ENCODE peak calls at places on chromosomes 3 and 15, in ten cellular contexts. V is ovary; C is heart right ventricle; M is right cardiac atrium; O is PC-3; S is GM12878; Q is K562; N is CD8-positive, alpha-beta T cell; R is adrenal gland; F is psoas muscle. T is an unnamed sample. For H3K4me1, the result is how much of the 10 kb centered on the place peaks cover.

GRCh38 chr3:69120879-69121464 is 1.4 kb downstream of the LMOD3 start:
- DNase-seq in V (peak), C (no peak), M (peak), O (peak), S (peak), Q (peak), N (peak), R (peak), F (no peak), T (peak)

GRCh38 chr3:114451561-114452018 is 157.8 kb downstream of the TIGIT start:
- DNase-seq in V (peak), C (no peak), M (peak), O (no peak), S (no peak), Q (no peak), N (no peak), R (peak), F (no peak), T (peak)

GRCh38 chr3:102069211-102069662 is 219.9 kb downstream of the NFKBIZ start:
- DNase-seq in V (no peak), C (no peak), M (no peak), O (peak), S (no peak), Q (no peak), N (no peak), R (peak), F (no peak), T (no peak)

GRCh38 chr3:35707904-35708303 is 68.6 kb downstream of the ARPP21 start:
- DNase-seq in V (no peak), C (no peak), M (no peak), O (peak), S (no peak), Q (no peak), N (no peak), R (no peak), F (no peak), T (no peak)

GRCh38 chr15:71471347-71471746 is 339.0 kb upstream of the NR2E3 start:
- DNase-seq in V (no peak), C (no peak), M (no peak), O (peak), S (no peak), Q (no peak), N (no peak), R (no peak), F (no peak), T (no peak)

GRCh38 chr15:32941823-32942222 is 224.0 kb downstream of the GREM1 start:
- DNase-seq in V (no peak), C (no peak), M (no peak), O (no peak), S (no peak), Q (no peak), N (no peak), R (no peak), F (no peak), T (no peak)

GRCh38 chr15:82105458-82106205 is 59.8 kb upstream of the MEX3B start:
- DNase-seq in V (no peak), C (no peak), M (no peak), O (peak), S (no peak), Q (no peak), N (no peak), R (no peak), F (no peak), T (no peak)

GRCh38 chr15:95826388-95826781 is 504.1 kb upstream of the NR2F2 start:
- DNase-seq in V (no peak), C (no peak), M (no peak), O (no peak), S (no peak), Q (no peak), N (no peak), R (no peak), F (no peak), T (no peak)

GRCh38 chr3:123787133-123787532 is 97.0 kb downstream of the MYLK start:
- DNase-seq in V (no peak), C (no peak), M (no peak), O (no peak), S (no peak), Q (no peak), N (no peak), R (no peak), F (no peak), T (no peak)

GRCh38 chr3:64956619-64957018 is 268.8 kb upstream of the ADAMTS9 start:
- DNase-seq in V (no peak), C (no peak), M (no peak), O (no peak), S (no peak), Q (no peak), N (no peak), R (no peak), F (no peak), T (no peak)

GRCh38 chr3:52456169-52456799 is 880 bp downstream of the NISCH start:
- DNase-seq in V (peak), C (peak), M (peak), O (no peak), S (no peak), Q (peak), N (no peak), R (peak), F (no peak), T (peak)

GRCh38 chr15:64856429-64857145 is 14.9 kb downstream of the PLEKHO2 start:
- DNase-seq in V (peak), C (peak), M (peak), O (no peak), S (no peak), Q (no peak), N (no peak), R (peak), F (peak), T (peak)

GRCh38 chr15:70806992-70807712 is 43.8 kb upstream of the UACA start:
- DNase-seq in V (peak), C (peak), M (peak), O (no peak), S (no peak), Q (no peak), N (no peak), R (peak), F (peak), T (peak)

GRCh38 chr3:106824856-106825255 is 552.4 kb upstream of the CCDC54 start:
- DNase-seq in V (no peak), C (no peak), M (no peak), O (peak), S (no peak), Q (no peak), N (no peak), R (peak), F (no peak), T (no peak)

GRCh38 chr15:89670985-89671560 is 8.1 kb downstream of the PLIN1 start:
- DNase-seq in V (peak), C (no peak), M (no peak), O (no peak), S (no peak), Q (no peak), N (no peak), R (no peak), F (no peak), T (no peak)

GRCh38 chr3:50347187-50347813 is 1.8 kb upstream of the ZMYND10 start:
- DNase-seq in V (peak), C (peak), M (peak), O (peak), S (no peak), Q (peak), N (peak), R (peak), F (peak), T (no peak)

GRCh38 chr15:96893159-96893906 is 562.8 kb downstream of the NR2F2 start:
- DNase-seq in V (peak), C (no peak), M (peak), O (peak), S (no peak), Q (no peak), N (no peak), R (peak), F (no peak), T (no peak)

GRCh38 chr15:31172606-31173005 is 71.1 kb upstream of the TRPM1 start:
- DNase-seq in V (no peak), C (no peak), M (no peak), O (no peak), S (no peak), Q (no peak), N (no peak), R (no peak), F (no peak), T (no peak)

GRCh38 chr3:16136042-16136441 is 38.4 kb upstream of the GALNT15 start:
- DNase-seq in V (no peak), C (no peak), M (no peak), O (no peak), S (no peak), Q (no peak), N (no peak), R (no peak), F (no peak), T (peak)

GRCh38 chr15:89648106-89649012 is 6.9 kb downstream of the KIF7 start:
- DNase-seq in V (peak), C (no peak), M (peak), O (no peak), S (no peak), Q (no peak), N (no peak), R (no peak), F (no peak), T (peak)

GRCh38 chr3:43632269-43632733 is 10.5 kb upstream of the ANO10 start:
- DNase-seq in V (no peak), C (no peak), M (no peak), O (peak), S (no peak), Q (peak), N (no peak), R (no peak), F (no peak), T (no peak)

GRCh38 chr15:59456114-59456513 is 18.1 kb downstream of the FAM81A start:
- DNase-seq in V (no peak), C (no peak), M (no peak), O (peak), S (no peak), Q (no peak), N (no peak), R (no peak), F (no peak), T (no peak)

GRCh38 chr15:38782156-38782555 is 217.5 kb upstream of the RASGRP1 start:
- DNase-seq in V (no peak), C (no peak), M (no peak), O (no peak), S (no peak), Q (no peak), N (no peak), R (no peak), F (no peak), T (no peak)

GRCh38 chr15:79965836-79966630 is 5.0 kb downstream of the BCL2A1 start:
- DNase-seq in V (no peak), C (no peak), M (no peak), O (peak), S (no peak), Q (no peak), N (no peak), R (no peak), F (no peak), T (no peak)

GRCh38 chr3:128278761-128279593 is 125.7 kb downstream of the EEFSEC start:
- DNase-seq in V (peak), C (peak), M (peak), O (no peak), S (no peak), Q (no peak), N (no peak), R (peak), F (peak), T (peak)

GRCh38 chr3:100023595-100023994 is 90.7 kb downstream of the FILIP1L start:
- DNase-seq in V (no peak), C (no peak), M (no peak), O (no peak), S (no peak), Q (no peak), N (no peak), R (no peak), F (no peak), T (no peak)

GRCh38 chr15:23565395-23566069 is at the start of gene MKRN3:
- DNase-seq in V (no peak), C (peak), M (peak), O (no peak), S (no peak), Q (peak), N (peak), R (no peak), F (peak), T (no peak)

GRCh38 chr3:71926242-71926560 is 141.3 kb upstream of the PROK2 start:
- DNase-seq in V (no peak), C (no peak), M (no peak), O (peak), S (no peak), Q (peak), N (no peak), R (no peak), F (no peak), T (no peak)

GRCh38 chr3:25783661-25784512 is 644 bp upstream of the NGLY1 start:
- DNase-seq in V (peak), C (no peak), M (peak), O (peak), S (no peak), Q (peak), N (no peak), R (peak), F (no peak), T (peak)

GRCh38 chr3:61451841-61452240 is 109.5 kb upstream of the PTPRG start:
- DNase-seq in V (no peak), C (no peak), M (no peak), O (no peak), S (no peak), Q (no peak), N (no peak), R (no peak), F (no peak), T (no peak)

GRCh38 chr3:124260206-124260915 is 268.4 kb upstream of the ROPN1 start:
- DNase-seq in V (peak), C (peak), M (peak), O (peak), S (no peak), Q (peak), N (no peak), R (peak), F (peak), T (peak)

GRCh38 chr3:139110072-139110830 is 65.6 kb upstream of the PRR23C start:
- DNase-seq in V (no peak), C (peak), M (peak), O (no peak), S (no peak), Q (no peak), N (no peak), R (peak), F (no peak), T (no peak)

GRCh38 chr15:90893175-90894090 is 9.1 kb downstream of the FES start:
- DNase-seq in V (no peak), C (peak), M (peak), O (no peak), S (no peak), Q (peak), N (no peak), R (no peak), F (no peak), T (no peak)

GRCh38 chr15:36914962-36915808 is 185.2 kb downstream of the MEIS2 start:
- DNase-seq in V (no peak), C (no peak), M (no peak), O (no peak), S (no peak), Q (no peak), N (no peak), R (no peak), F (no peak), T (no peak)

GRCh38 chr15:36914466-36914865 is 185.9 kb downstream of the MEIS2 start:
- DNase-seq in V (no peak), C (no peak), M (peak), O (no peak), S (no peak), Q (no peak), N (no peak), R (no peak), F (no peak), T (no peak)

GRCh38 chr15:36912311-36912712 is 188.0 kb downstream of the MEIS2 start:
- DNase-seq in V (no peak), C (no peak), M (no peak), O (no peak), S (no peak), Q (no peak), N (no peak), R (no peak), F (no peak), T (no peak)

GRCh38 chr15:36908991-36909390 is 191.4 kb downstream of the MEIS2 start:
- DNase-seq in V (no peak), C (no peak), M (no peak), O (no peak), S (no peak), Q (no peak), N (no peak), R (no peak), F (no peak), T (no peak)

DNA sequence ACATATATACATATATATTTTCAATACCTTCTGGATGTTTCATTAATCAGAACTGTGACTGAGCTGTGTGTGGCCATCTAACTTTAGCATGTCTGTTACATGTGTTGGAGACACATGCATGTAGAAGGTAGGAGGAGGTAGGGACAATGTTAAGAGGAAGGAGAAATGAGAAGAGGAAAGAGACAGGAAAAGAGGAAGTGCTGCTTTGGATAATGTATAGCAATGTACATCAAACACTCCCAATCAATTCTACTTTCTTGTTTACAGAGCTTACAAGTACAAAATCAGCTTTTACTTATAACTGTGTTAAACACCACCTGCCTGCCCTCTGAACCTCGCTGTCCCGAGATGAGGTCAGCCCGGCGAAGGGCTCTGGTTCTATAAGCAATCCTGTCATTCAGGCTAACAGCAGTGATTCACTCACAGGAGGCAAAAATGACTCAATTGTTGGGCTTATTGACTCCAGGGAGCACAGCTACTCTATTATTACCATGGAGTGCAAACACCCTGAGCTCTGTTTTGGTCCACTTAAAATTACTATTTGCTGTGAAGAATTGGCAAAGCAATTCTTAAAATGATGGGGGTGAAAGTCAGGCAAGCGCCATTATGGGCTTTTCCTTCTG is 188.9 kb downstream of the MEIS2 start:
- DNase-seq in V (no peak), C (no peak), M (no peak), O (peak), S (no peak), Q (no peak), N (no peak), R (no peak), F (no peak), T (no peak)
- H3K4me1 ChIP-seq in V (under half), C (under half), M (under half), O (under half), S (under half), Q (under half), N (under half), R (under half), F (under half), T (under half)

DNA sequence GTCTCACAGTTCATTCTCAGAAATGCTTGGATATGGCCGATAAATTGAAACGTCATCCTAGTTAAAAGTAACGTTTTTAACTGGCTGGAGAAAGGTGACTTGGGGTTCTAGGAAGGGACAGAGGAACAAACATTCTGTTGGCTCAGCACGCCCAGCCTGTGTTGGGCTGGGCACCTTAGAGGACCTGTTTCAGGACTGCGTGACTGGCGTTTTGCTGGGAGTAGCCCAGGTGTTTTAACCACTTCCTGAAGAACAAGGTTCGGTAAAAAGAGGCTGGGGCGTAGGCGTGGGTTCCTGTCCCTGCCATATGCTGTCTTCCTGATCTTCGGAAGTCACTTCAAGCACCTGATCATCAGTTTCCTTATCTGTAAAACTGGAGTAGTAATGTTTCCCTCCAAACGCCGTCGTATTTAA is 1.1 kb upstream of the TLNRD1 start:
- DNase-seq in V (no peak), C (no peak), M (no peak), O (peak), S (no peak), Q (peak), N (peak), R (no peak), F (no peak), T (no peak)
- H3K27ac ChIP-seq in V (no peak), C (peak), M (peak), O (peak), S (peak), Q (peak), N (peak), R (no peak), F (no peak), T (no peak)

GRCh38 chr15:85591622-85592021 is 203.1 kb downstream of the KLHL25 start:
- DNase-seq in V (no peak), C (no peak), M (no peak), O (no peak), S (no peak), Q (no peak), N (no peak), R (no peak), F (no peak), T (no peak)

GRCh38 chr15:85589873-85590272 is 204.9 kb downstream of the KLHL25 start:
- DNase-seq in V (no peak), C (no peak), M (no peak), O (peak), S (no peak), Q (no peak), N (no peak), R (no peak), F (no peak), T (no peak)

GRCh38 chr15:85588657-85589056 is 206.1 kb downstream of the KLHL25 start:
- DNase-seq in V (no peak), C (no peak), M (no peak), O (no peak), S (no peak), Q (no peak), N (no peak), R (no peak), F (no peak), T (no peak)

GRCh38 chr15:85584791-85585360 is 204.5 kb downstream of the AKAP13 start:
- DNase-seq in V (no peak), C (no peak), M (no peak), O (no peak), S (peak), Q (no peak), N (no peak), R (no peak), F (no peak), T (no peak)

GRCh38 chr15:85587707-85588441 is 206.9 kb downstream of the KLHL25 start:
- DNase-seq in V (no peak), C (no peak), M (no peak), O (peak), S (no peak), Q (no peak), N (no peak), R (no peak), F (no peak), T (no peak)
- H3K4me1 ChIP-seq in V (under half), C (half or more), M (under half), O (half or more), S (under half), Q (under half), N (under half), R (under half), F (half or more), T (under half)

DNA sequence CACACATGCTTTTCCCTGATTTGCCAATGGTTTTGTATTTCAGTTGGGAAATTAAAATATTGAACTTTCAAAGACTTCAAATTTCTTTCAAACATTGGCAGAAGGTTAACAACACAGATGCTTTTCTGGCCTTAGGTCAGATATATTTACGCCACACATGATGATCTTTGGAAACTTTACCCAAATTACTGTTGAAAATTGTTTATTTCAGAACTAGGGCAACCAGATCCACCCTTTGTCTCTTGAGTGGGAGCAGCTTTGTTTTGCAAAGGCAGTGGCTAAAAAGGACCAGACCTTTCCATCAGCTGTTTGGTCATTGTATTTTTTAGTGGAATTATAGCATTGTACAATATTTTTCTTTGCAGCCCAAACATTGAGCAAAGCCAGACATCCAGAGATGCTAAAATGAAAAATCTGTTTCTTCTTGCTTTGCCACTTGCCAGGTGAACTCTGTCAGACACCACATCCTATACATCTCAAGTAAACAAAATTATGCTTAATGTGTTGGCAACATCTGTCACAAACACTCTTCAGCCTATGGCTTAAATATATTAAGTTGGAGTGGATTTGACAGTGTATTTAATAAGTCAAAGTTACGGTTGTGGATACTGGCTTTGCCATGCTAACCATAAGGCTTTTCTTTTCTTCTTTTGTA is 651.9 kb downstream of the RBMS3 start:
- DNase-seq in V (no peak), C (no peak), M (no peak), O (no peak), S (no peak), Q (no peak), N (no peak), R (no peak), F (no peak), T (no peak)
- H3K27ac ChIP-seq in V (no peak), C (no peak), M (no peak), O (no peak), S (no peak), Q (no peak), N (no peak), R (no peak), F (no peak), T (no peak)